ENCODE peak calls at places on chromosomes 12 and 14, in six cellular contexts. V is uterus, Q is psoas muscle, W is lower lobe of right lung, H is IMR-90, B is cardiac muscle cell. T is an unnamed sample.

GRCh38 chr12:54429014-54429471 is 10.0 kb upstream of the ITGA5 start:
- DNase-seq in Q (no peak), V (no peak), H (no peak), W (no peak), B (no peak), T (no peak)

GRCh38 chr12:67038486-67038885 is 230.7 kb upstream of the CAND1 start:
- DNase-seq in V (no peak), H (no peak), W (no peak), Q (no peak), B (no peak), T (no peak)

GRCh38 chr12:52441320-52441911 is 7.2 kb upstream of the KRT75 start:
- DNase-seq in V (no peak), B (peak), H (peak), Q (no peak), W (no peak), T (peak)

GRCh38 chr14:56199095-56199975 is 81.1 kb downstream of the PELI2 start:
- DNase-seq in W (no peak), B (peak), V (peak), Q (no peak), H (peak), T (peak)

GRCh38 chr12:121494093-121494787 is 86.6 kb downstream of the KDM2B start:
- DNase-seq in V (peak), H (peak), Q (no peak), W (no peak), B (peak), T (peak)

GRCh38 chr12:29354954-29355353 is 26.0 kb downstream of the ERGIC2 start:
- DNase-seq in Q (no peak), V (no peak), W (no peak), B (no peak), H (no peak), T (no peak)

GRCh38 chr12:127675936-127676335 is 591.0 kb upstream of the TMEM132C start:
- DNase-seq in Q (no peak), W (no peak), B (no peak), V (no peak), H (no peak), T (no peak)

GRCh38 chr12:54191550-54192022 is 2.8 kb upstream of the SMUG1 start:
- DNase-seq in B (peak), V (peak), H (peak), Q (peak), W (peak), T (peak)

GRCh38 chr12:13173537-13173936 is 23.0 kb upstream of the EMP1 start:
- DNase-seq in W (peak), B (peak), V (peak), H (peak), Q (peak), T (peak)

GRCh38 chr12:79689041-79689476 is 1.7 kb downstream of the PAWR start:
- DNase-seq in W (no peak), H (no peak), Q (no peak), V (no peak), B (no peak), T (no peak)

GRCh38 chr12:79688376-79689040 is 2.3 kb downstream of the PAWR start:
- DNase-seq in V (no peak), W (no peak), Q (no peak), H (no peak), B (no peak), T (no peak)

GRCh38 chr12:79687711-79688270 is 3.0 kb downstream of the PAWR start:
- DNase-seq in W (no peak), B (peak), H (peak), Q (no peak), V (no peak), T (no peak)

GRCh38 chr12:79685068-79685467 is 5.7 kb downstream of the PAWR start:
- DNase-seq in V (no peak), H (peak), B (peak), Q (no peak), W (no peak), T (peak)

DNA sequence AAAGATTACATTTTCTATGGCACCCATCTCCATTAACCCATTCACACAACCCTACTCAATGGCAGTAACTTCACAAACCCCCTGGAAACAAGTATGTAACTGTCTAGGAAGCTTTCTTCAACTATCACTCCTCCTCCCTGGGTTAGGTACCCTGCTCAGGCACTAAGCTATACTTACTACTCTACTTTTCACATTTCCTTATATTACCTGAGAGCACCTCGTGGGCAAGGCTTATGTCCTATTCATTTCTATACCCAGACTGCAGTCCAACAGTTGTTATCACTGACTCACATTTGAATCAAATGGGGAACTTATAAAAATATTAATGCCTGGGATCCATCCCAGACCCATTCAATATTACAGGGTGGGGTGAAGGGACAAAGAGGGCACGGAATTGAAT is 4.6 kb downstream of the PAWR start:
- DNase-seq in W (no peak), B (no peak), V (no peak), Q (no peak), H (no peak), T (no peak)
- H3K4me3 ChIP-seq in W (peak), B (peak), V (peak), Q (no peak), H (no peak), T (no peak)

GRCh38 chr12:110661337-110661972 is 27.5 kb downstream of the HVCN1 start:
- DNase-seq in B (no peak), Q (peak), V (no peak), W (peak), H (no peak), T (no peak)
- H3K4me3 ChIP-seq in B (no peak), Q (no peak), V (no peak), W (no peak), H (no peak), T (no peak)

GRCh38 chr14:99272669-99273024 is 650 bp upstream of the BCL11B start:
- DNase-seq in B (no peak), W (no peak), Q (no peak), H (no peak), V (no peak), T (no peak)

GRCh38 chr14:99273025-99273723 is 1.2 kb upstream of the BCL11B start:
- DNase-seq in Q (no peak), V (no peak), H (no peak), B (peak), W (no peak), T (no peak)

GRCh38 chr14:99271951-99272668 is at the start of gene BCL11B:
- DNase-seq in H (peak), B (peak), Q (peak), W (peak), V (peak), T (peak)

GRCh38 chr14:99270491-99271287 is 1.3 kb downstream of the BCL11B start:
- DNase-seq in W (no peak), B (no peak), Q (no peak), H (no peak), V (no peak), T (no peak)

DNA sequence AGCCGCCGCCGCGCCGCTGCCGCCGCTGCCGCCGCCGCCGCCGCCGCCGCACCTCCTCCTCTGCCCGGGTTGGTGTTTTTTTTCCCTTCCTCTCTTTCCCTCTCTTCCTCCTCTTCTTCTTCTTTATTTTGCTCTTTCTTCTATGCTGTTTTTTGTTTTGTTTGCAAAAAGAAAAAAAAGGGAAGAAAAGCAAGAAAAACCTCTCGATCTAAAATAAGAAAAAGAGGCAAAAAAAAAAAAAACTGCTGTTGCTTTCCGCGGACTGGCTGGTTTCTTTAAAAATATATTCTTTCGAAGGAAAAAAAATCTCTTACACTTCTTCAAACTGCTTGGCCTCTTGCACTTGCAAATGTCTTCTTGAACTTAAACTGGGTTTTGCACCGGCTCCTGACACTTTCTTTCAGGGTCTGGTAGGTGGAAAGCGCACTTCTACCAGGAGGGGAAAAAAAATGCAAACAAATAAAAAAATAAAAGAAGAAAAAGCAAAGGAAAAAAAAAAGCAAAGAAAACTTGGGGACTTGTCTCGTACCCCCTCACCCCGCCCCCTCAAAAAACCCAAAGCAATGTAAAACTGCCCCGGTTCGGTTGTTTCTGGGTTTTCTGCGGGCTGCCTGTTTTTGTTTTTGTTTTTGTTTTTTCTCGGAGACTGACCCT is 582 bp downstream of the BCL11B start:
- DNase-seq in H (no peak), B (no peak), V (no peak), W (no peak), Q (no peak), T (no peak)
- H3K4me3 ChIP-seq in H (peak), B (peak), V (peak), W (peak), Q (peak), T (peak)

DNA sequence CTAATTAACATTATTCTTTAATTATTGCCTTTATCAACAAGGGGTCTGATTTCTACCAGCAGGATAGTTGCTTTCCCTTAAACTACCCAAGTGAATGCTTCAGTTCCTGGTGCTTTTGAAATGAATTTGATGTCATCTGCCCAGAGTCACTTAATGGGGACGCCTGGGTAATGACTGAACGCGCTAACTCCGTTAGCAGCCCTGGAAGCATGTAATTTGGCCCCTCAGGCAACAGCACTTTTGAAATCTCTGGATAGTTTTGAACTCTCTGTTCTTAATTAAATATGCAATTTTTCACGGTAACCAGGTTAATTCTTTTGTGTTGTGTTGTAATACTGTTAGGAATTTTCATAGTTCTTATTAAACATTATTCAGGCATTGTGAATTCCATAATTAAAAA is 137.3 kb upstream of the MYL2 start:
- DNase-seq in W (no peak), V (no peak), Q (no peak), H (no peak), B (no peak), T (no peak)
- H3K4me3 ChIP-seq in W (no peak), V (no peak), Q (no peak), H (no peak), B (no peak), T (no peak)